ENCODE peak calls at places on chromosomes 12 and 14, in six cellular contexts. U, S, A, L, R and I are unnamed samples.

GRCh38 chr12:96198970-96199369 is 4.8 kb downstream of the ELK3 start:
- DNase-seq in U (no peak), A (peak), L (no peak), R (peak), S (no peak), I (peak)

GRCh38 chr12:29662737-29663323 is 120.9 kb downstream of the TMTC1 start:
- DNase-seq in L (no peak), S (no peak), A (no peak), R (no peak), U (no peak), I (no peak)

GRCh38 chr14:23514009-23514962 is 37.3 kb downstream of the ZFHX2 start:
- DNase-seq in S (no peak), U (no peak), R (no peak), A (no peak), L (no peak), I (no peak)

GRCh38 chr12:6761849-6762248 is 4.3 kb upstream of the PTMS start:
- DNase-seq in R (no peak), S (no peak), U (no peak), L (no peak), A (no peak), I (no peak)

GRCh38 chr14:92759679-92760523 is 11.5 kb upstream of the LGMN start:
- DNase-seq in U (no peak), S (no peak), L (no peak), R (no peak), A (peak), I (no peak)

GRCh38 chr14:31421200-31421599 is 850 bp upstream of the HEATR5A start:
- DNase-seq in L (no peak), S (no peak), A (no peak), U (no peak), R (no peak), I (no peak)

GRCh38 chr14:89206426-89206825 is 210.6 kb downstream of the FOXN3 start:
- DNase-seq in R (peak), A (no peak), S (no peak), U (no peak), L (no peak), I (no peak)

GRCh38 chr14:24066490-24067132 is 4.8 kb upstream of the CPNE6 start:
- DNase-seq in S (no peak), A (no peak), L (no peak), R (no peak), U (no peak), I (no peak)

GRCh38 chr12:85301054-85301453 is 21.0 kb downstream of the ALX1 start:
- DNase-seq in A (no peak), L (no peak), S (no peak), R (no peak), U (no peak), I (no peak)

GRCh38 chr12:75706786-75707605 is 195.6 kb upstream of the KRR1 start:
- DNase-seq in A (peak), U (no peak), S (no peak), R (peak), L (no peak), I (peak)

GRCh38 chr12:44774815-44775411 is 101.2 kb downstream of the NELL2 start:
- DNase-seq in U (peak), A (no peak), L (peak), R (no peak), S (peak), I (no peak)

GRCh38 chr12:23536293-23536692 is 413.2 kb downstream of the SOX5 start:
- DNase-seq in U (no peak), A (no peak), S (no peak), L (no peak), R (no peak), I (no peak)

GRCh38 chr12:4082809-4083447 is 190.6 kb upstream of the CCND2 start:
- DNase-seq in A (no peak), R (no peak), U (no peak), S (no peak), L (no peak), I (no peak)

GRCh38 chr12:4857472-4858291 is 52.0 kb upstream of the KCNA1 start:
- DNase-seq in S (peak), A (peak), U (peak), R (peak), L (peak), I (peak)

GRCh38 chr12:25833657-25834056 is 124.8 kb upstream of the RASSF8 start:
- DNase-seq in S (no peak), A (no peak), U (no peak), L (no peak), R (no peak), I (no peak)

GRCh38 chr14:72745546-72745945 is 148.4 kb downstream of the DPF3 start:
- DNase-seq in L (no peak), A (peak), R (peak), S (peak), U (no peak), I (peak)

GRCh38 chr12:94150483-94151225 is 2.3 kb downstream of the PLXNC1 start:
- DNase-seq in R (no peak), L (peak), A (no peak), S (no peak), U (peak), I (no peak)

GRCh38 chr12:27331299-27331926 is 1.2 kb upstream of the BMAL2 start:
- DNase-seq in L (no peak), U (no peak), R (peak), A (peak), S (no peak), I (peak)

GRCh38 chr12:109725321-109726105 is 11.9 kb downstream of the FAM222A start:
- DNase-seq in A (no peak), R (no peak), L (no peak), S (no peak), U (no peak), I (no peak)

GRCh38 chr12:108857158-108857407 is 300 bp downstream of the SSH1 start:
- DNase-seq in S (no peak), L (no peak), R (no peak), U (no peak), A (no peak), I (no peak)

GRCh38 chr12:88893801-88894200 is 313.5 kb upstream of the KITLG start:
- DNase-seq in U (no peak), L (no peak), A (no peak), R (no peak), S (no peak), I (no peak)

GRCh38 chr12:38282886-38283285 is 33.7 kb upstream of the ALG10B start:
- DNase-seq in A (peak), R (no peak), L (no peak), U (no peak), S (no peak), I (no peak)

GRCh38 chr12:8709124-8709830 is 11.5 kb downstream of the RIMKLB start:
- DNase-seq in L (no peak), S (no peak), U (no peak), R (no peak), A (peak), I (no peak)

GRCh38 chr14:66395300-66395699 is 90.9 kb upstream of the CCDC196 start:
- DNase-seq in U (no peak), R (no peak), A (no peak), S (no peak), L (no peak), I (no peak)